ENCODE peak calls at places on chromosomes 5 and 9, in five cellular contexts. L is Caco-2, X is adrenal gland, B is endodermal cell, Q is transverse colon. D is an unnamed sample. For H3K27me3, the result is how much of the 10 kb centered on the place peaks cover.

GRCh38 chr9:112570731-112571167 is 84.1 kb downstream of the KIAA1958 start:
- DNase-seq in L (no peak), X (peak), B (no peak), Q (peak), D (no peak)

GRCh38 chr9:36584626-36585460 is 12.1 kb downstream of the MELK start:
- DNase-seq in B (no peak), L (peak), Q (no peak), X (no peak), D (no peak)

GRCh38 chr9:97307500-97308163 is at the start of gene CCDC180:
- DNase-seq in Q (no peak), B (no peak), L (no peak), X (peak), D (no peak)

GRCh38 chr9:111926421-111926875 is 29.8 kb downstream of the UGCG start:
- DNase-seq in X (peak), L (no peak), B (no peak), Q (peak), D (no peak)

GRCh38 chr5:96924016-96924443 is 11.8 kb upstream of the LNPEP start:
- DNase-seq in Q (no peak), L (no peak), B (no peak), X (no peak), D (no peak)

GRCh38 chr9:36791204-36791948 is 218.7 kb downstream of the MELK start:
- DNase-seq in B (peak), L (no peak), Q (no peak), X (no peak), D (no peak)

GRCh38 chr5:141709704-141710267 is 27.8 kb upstream of the ARAP3 start:
- DNase-seq in Q (no peak), B (no peak), L (no peak), X (no peak), D (no peak)

GRCh38 chr5:169416583-169417196 is 115.8 kb upstream of the SLIT3 start:
- DNase-seq in Q (peak), L (no peak), X (no peak), B (peak), D (no peak)

GRCh38 chr5:114018178-114018577 is 343.7 kb upstream of the KCNN2 start:
- DNase-seq in Q (no peak), B (peak), X (no peak), L (no peak), D (no peak)

GRCh38 chr9:34989946-34990635 is 546 bp downstream of the DNAJB5 start:
- DNase-seq in L (peak), X (peak), B (peak), Q (peak), D (peak)

GRCh38 chr5:139390639-139391569 is 1.2 kb upstream of the MZB1 start:
- DNase-seq in B (peak), Q (no peak), X (no peak), L (no peak), D (no peak)

GRCh38 chr5:98768160-98769005 is 5.1 kb upstream of the RGMB start:
- DNase-seq in X (peak), L (peak), B (peak), Q (peak), D (no peak)

GRCh38 chr5:110054240-110054639 is 364.5 kb downstream of the MAN2A1 start:
- DNase-seq in L (no peak), B (no peak), X (peak), Q (peak), D (no peak)

DNA sequence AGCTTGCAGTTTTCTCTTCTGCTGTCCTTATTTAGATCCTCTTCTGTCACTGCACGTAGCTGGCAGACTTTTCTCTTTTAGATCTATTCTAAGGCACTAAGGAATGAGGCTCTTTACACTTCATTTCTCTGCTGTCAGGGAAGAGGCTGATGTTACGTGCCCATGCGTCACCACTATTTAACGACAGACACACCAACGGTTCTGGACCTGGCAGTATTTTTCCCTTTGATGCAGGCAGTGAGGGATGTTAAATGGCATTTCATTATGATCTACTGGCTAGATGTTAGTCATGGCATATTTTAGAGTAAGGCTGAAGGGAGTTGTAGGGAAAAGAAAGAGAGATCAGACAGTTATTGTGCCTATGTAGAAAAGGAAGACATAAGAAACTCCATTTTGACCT is 8.2 kb upstream of the CRHBP start:
- DNase-seq in L (no peak), B (no peak), X (no peak), Q (no peak), D (no peak)
- TF ChIP-seq CTCF in L (no peak), B (no peak), X (no peak), Q (no peak), D (no peak)

GRCh38 chr5:174734571-174735497 is 10.5 kb downstream of the MSX2 start:
- DNase-seq in Q (no peak), X (no peak), B (peak), L (no peak), D (no peak)
- H3K27me3 ChIP-seq in Q (half or more), X (half or more), B (half or more), L (under half), D (under half)

GRCh38 chr9:14412778-14413177 is 98.8 kb upstream of the NFIB start:
- DNase-seq in B (no peak), L (no peak), X (no peak), Q (no peak), D (no peak)
- TF ChIP-seq CTCF in B (no peak), L (no peak), X (no peak), Q (no peak), D (no peak)

GRCh38 chr5:174547814-174548213 is 176.6 kb upstream of the MSX2 start:
- DNase-seq in Q (no peak), B (no peak), X (no peak), L (no peak), D (no peak)

GRCh38 chr5:174549254-174549653 is 175.1 kb upstream of the MSX2 start:
- DNase-seq in B (no peak), L (no peak), X (peak), Q (no peak), D (no peak)

GRCh38 chr5:174542466-174542865 is 181.9 kb upstream of the MSX2 start:
- DNase-seq in X (no peak), L (no peak), B (no peak), Q (no peak), D (no peak)

GRCh38 chr5:174542037-174542436 is 182.3 kb upstream of the MSX2 start:
- DNase-seq in L (no peak), Q (no peak), B (no peak), X (no peak), D (no peak)

GRCh38 chr5:174545926-174546325 is 178.5 kb upstream of the MSX2 start:
- DNase-seq in Q (no peak), L (no peak), X (no peak), B (no peak), D (no peak)
- H3K27me3 ChIP-seq in Q (under half), L (under half), X (under half), B (under half), D (under half)

D was measured in vagina.